ENCODE peak calls at places on chromosome 20, in nine cellular contexts. P is fibroblast of lung; V is fibroblast of mammary gland; B is hypothalamus; K is SHP77; X is activated CD4-positive, alpha-beta memory T cell treated with anti-CD3 and anti-CD28 coated beads for 36 hours; J is CD4-positive, alpha-beta memory T cell; A is AG08395; L is esophagus muscularis mucosa. Z is an unnamed sample.

GRCh38 chr20:41617059-41617921 is 887 bp downstream of the CHD6 start:
- DNase-seq in V (peak), B (no peak), P (peak), A (peak), J (peak), K (peak), L (no peak), X (peak), Z (peak)

GRCh38 chr20:40519928-40520327 is 169.1 kb downstream of the MAFB start:
- DNase-seq in V (no peak), K (no peak), J (no peak), A (no peak), B (no peak), L (no peak), X (no peak), P (no peak), Z (no peak)

GRCh38 chr20:297925-298754 is 770 bp downstream of the ZCCHC3 start:
- DNase-seq in A (peak), V (peak), J (peak), P (peak), B (peak), L (no peak), K (peak), X (peak), Z (peak)

GRCh38 chr20:49323622-49324238 is 45.9 kb upstream of the ZNFX1 start:
- DNase-seq in X (peak), A (peak), J (peak), P (peak), V (peak), B (no peak), K (peak), L (no peak), Z (peak)

GRCh38 chr20:19363439-19363838 is 151.0 kb downstream of the SLC24A3 start:
- DNase-seq in P (no peak), X (no peak), B (no peak), K (no peak), L (no peak), V (no peak), A (no peak), J (no peak), Z (no peak)

GRCh38 chr20:17579369-17580039 is 9.6 kb downstream of the DSTN start:
- DNase-seq in A (no peak), X (no peak), L (no peak), B (no peak), P (no peak), V (peak), K (no peak), J (no peak), Z (no peak)

GRCh38 chr20:11056414-11056813 is 382.6 kb upstream of the JAG1 start:
- DNase-seq in L (no peak), P (no peak), B (no peak), X (no peak), V (no peak), A (no peak), K (no peak), J (no peak), Z (no peak)

GRCh38 chr20:17358854-17359253 is 132.0 kb downstream of the PCSK2 start:
- DNase-seq in P (no peak), B (no peak), J (no peak), K (no peak), V (no peak), X (no peak), A (no peak), L (no peak), Z (no peak)

GRCh38 chr20:53943522-53944291 is 126.7 kb downstream of the BCAS1 start:
- DNase-seq in J (peak), K (no peak), L (peak), V (peak), B (no peak), A (peak), X (peak), P (no peak), Z (peak)

GRCh38 chr20:37382539-37383120 is 36.7 kb downstream of the SRC start:
- DNase-seq in B (no peak), A (no peak), J (no peak), P (no peak), K (no peak), X (no peak), L (no peak), V (no peak), Z (no peak)

GRCh38 chr20:23305098-23305497 is 45.5 kb upstream of the NXT1 start:
- DNase-seq in J (no peak), X (no peak), L (no peak), K (no peak), P (peak), B (no peak), V (peak), A (peak), Z (peak)

GRCh38 chr20:51497542-51498467 is 44.7 kb downstream of the NFATC2 start:
- DNase-seq in K (no peak), B (no peak), X (peak), P (peak), A (peak), V (no peak), L (no peak), J (peak), Z (no peak)

GRCh38 chr20:63696628-63697356 is at the start of gene TNFRSF6B:
- DNase-seq in K (no peak), P (no peak), L (no peak), X (peak), B (no peak), V (no peak), J (no peak), A (no peak), Z (no peak)

GRCh38 chr20:9025643-9026042 is 43.2 kb upstream of the PLCB4 start:
- DNase-seq in X (no peak), B (no peak), L (no peak), A (peak), J (no peak), K (no peak), P (peak), V (peak), Z (no peak)